ENCODE peak calls at places on chromosome X, in eight cellular contexts. W is RPMI7951; I is RPMI8226; S is dorsolateral prefrontal cortex; G is cardiac muscle cell; U is stimulated activated CD4-positive, alpha-beta T cell treated with anti-CD3 and anti-CD28 coated beads, Interleukin-2, amount 100 ng/mL, for 24 hours; Y is Right ventricle myocardium superior; C is fibroblast of gingiva. T is an unnamed sample.

GRCh38 chrX:123138473-123138872 is 45.6 kb upstream of the GRIA3 start:
- DNase-seq in W (peak), I (no peak), S (no peak), G (no peak), U (no peak), Y (no peak), C (peak), T (no peak)

GRCh38 chrX:73448379-73448778 is 1.5 kb downstream of the CDX4 start:
- DNase-seq in W (no peak), I (no peak), S (no peak), G (peak), U (no peak), Y (no peak), C (no peak), T (no peak)

GRCh38 chrX:46686003-46686645 is 72.8 kb downstream of the SLC9A7 start:
- DNase-seq in W (peak), I (peak), S (no peak), G (peak), U (peak), Y (no peak), C (peak), T (peak)

GRCh38 chrX:9562851-9563250 is 98.0 kb downstream of the TBL1X start:
- DNase-seq in W (peak), I (no peak), S (no peak), G (peak), U (no peak), Y (peak), C (peak), T (no peak)

GRCh38 chrX:23251043-23251442 is 83.6 kb upstream of the PTCHD1 start:
- DNase-seq in W (no peak), I (no peak), S (no peak), G (no peak), U (no peak), Y (no peak), C (no peak), T (no peak)

GRCh38 chrX:113726466-113726865 is 857.4 kb upstream of the HTR2C start:
- DNase-seq in W (no peak), I (no peak), S (no peak), G (no peak), U (no peak), Y (no peak), C (no peak), T (no peak)

GRCh38 chrX:130121505-130121800 is 11.2 kb upstream of the ELF4 start:
- DNase-seq in W (no peak), I (no peak), S (no peak), G (no peak), U (no peak), Y (no peak), C (no peak), T (no peak)

GRCh38 chrX:54352677-54353076 is 5.2 kb downstream of the WNK3 start:
- DNase-seq in W (no peak), I (no peak), S (no peak), G (no peak), U (no peak), Y (no peak), C (no peak), T (no peak)

GRCh38 chrX:153667281-153667831 is 6.3 kb downstream of the PNCK start:
- DNase-seq in W (no peak), I (no peak), S (no peak), G (no peak), U (no peak), Y (no peak), C (no peak), T (no peak)

GRCh38 chrX:3518870-3519269 is 172.4 kb upstream of the MXRA5 start:
- DNase-seq in W (peak), I (no peak), S (no peak), G (no peak), U (no peak), Y (peak), C (peak), T (peak)

GRCh38 chrX:16825306-16826035 is 39.2 kb downstream of the TXLNG start:
- DNase-seq in W (no peak), I (no peak), S (no peak), G (no peak), U (no peak), Y (no peak), C (peak), T (no peak)

GRCh38 chrX:86133761-86134160 is 14.5 kb upstream of the DACH2 start:
- DNase-seq in W (peak), I (peak), S (no peak), G (peak), U (no peak), Y (no peak), C (peak), T (no peak)

GRCh38 chrX:16999275-16999674 is 52.8 kb downstream of the REPS2 start:
- DNase-seq in W (peak), I (peak), S (no peak), G (peak), U (no peak), Y (no peak), C (no peak), T (no peak)

GRCh38 chrX:71183341-71183740 is 38.7 kb downstream of the NLGN3 start:
- DNase-seq in W (no peak), I (no peak), S (no peak), G (peak), U (no peak), Y (no peak), C (no peak), T (no peak)

GRCh38 chrX:41377624-41378023 is 43.7 kb downstream of the DDX3X start:
- DNase-seq in W (no peak), I (no peak), S (no peak), G (no peak), U (peak), Y (no peak), C (no peak), T (no peak)

GRCh38 chrX:103051260-103051789 is 12.6 kb downstream of the BEX1 start:
- DNase-seq in W (no peak), I (no peak), S (no peak), G (no peak), U (no peak), Y (no peak), C (no peak), T (no peak)

GRCh38 chrX:115449742-115450141 is 111.2 kb upstream of the PLS3 start:
- DNase-seq in W (peak), I (no peak), S (no peak), G (no peak), U (no peak), Y (peak), C (peak), T (peak)

GRCh38 chrX:30627818-30628652 is 25.2 kb upstream of the GK start:
- DNase-seq in W (no peak), I (no peak), S (no peak), G (no peak), U (no peak), Y (no peak), C (peak), T (no peak)

GRCh38 chrX:9310596-9310995 is 154.3 kb upstream of the TBL1X start:
- DNase-seq in W (peak), I (no peak), S (no peak), G (no peak), U (no peak), Y (no peak), C (no peak), T (no peak)

GRCh38 chrX:66030505-66031317 is 9.2 kb downstream of the VSIG4 start:
- DNase-seq in W (peak), I (peak), S (no peak), G (peak), U (peak), Y (no peak), C (no peak), T (peak)

GRCh38 chrX:3262906-3263305 is 83.5 kb downstream of the MXRA5 start:
- DNase-seq in W (peak), I (no peak), S (no peak), G (no peak), U (no peak), Y (no peak), C (peak), T (no peak)

T was measured in colonic mucosa.